ENCODE peak calls at places on chromosomes 1 and 21, in seven cellular contexts. P is GM12891, G is H1, B is HepG2, U is GM12878, X is K562, O is SK-N-SH. S is an unnamed sample.

GRCh38 chr1:201042663-201043461 is 19.3 kb upstream of the KIF21B start:
- DNase-seq in G (peak; percentile 72), B (peak; percentile 29), X (peak; percentile 78), O (peak; percentile 76), U (no peak), P (peak; percentile 67), S (peak; percentile 50)

GRCh38 chr1:155048449-155049334 is 2.4 kb upstream of the ADAM15 start:
- DNase-seq in P (no peak), G (no peak), B (no peak), O (no peak), U (no peak), X (no peak), S (no peak)

GRCh38 chr1:45493116-45493697 is 2.2 kb upstream of the TESK2 start:
- DNase-seq in O (peak; percentile 75), P (peak; percentile 33), X (peak; percentile 77), U (no peak), B (peak; percentile 55), G (peak; percentile 66), S (no peak)

GRCh38 chr1:203792491-203792890 is 2.9 kb upstream of the ZBED6 start:
- DNase-seq in X (no peak), O (no peak), G (no peak), P (no peak), B (no peak), U (no peak), S (no peak)

GRCh38 chr21:31416465-31416864 is 72.4 kb upstream of the TIAM1 start:
- DNase-seq in P (no peak), G (no peak), B (no peak), O (no peak), U (no peak), X (no peak), S (no peak)

GRCh38 chr1:232923739-232924386 is 26.5 kb upstream of the NTPCR start:
- DNase-seq in X (no peak), B (no peak), O (no peak), G (no peak), U (peak; percentile 39), P (no peak), S (no peak)

GRCh38 chr21:22764222-22764621 is 1766.0 kb downstream of the NCAM2 start:
- DNase-seq in P (no peak), B (no peak), G (no peak), X (no peak), O (no peak), U (no peak), S (no peak)

GRCh38 chr1:184664042-184664659 is 90.5 kb downstream of the EDEM3 start:
- DNase-seq in X (peak; percentile 74), P (peak; percentile 73), U (no peak), O (peak; percentile 83), B (peak; percentile 19), G (peak; percentile 94), S (peak; percentile 64)

GRCh38 chr1:241413974-241414373 is 57.0 kb upstream of the RGS7 start:
- DNase-seq in U (no peak), B (no peak), X (no peak), G (no peak), P (no peak), O (no peak), S (no peak)
- TF ChIP-seq TAF1 in U (no peak), B (no peak), X (no peak), G (no peak), P (no peak), O (no peak), S (no peak)

GRCh38 chr1:235878082-235878781 is 11.5 kb upstream of the LYST start:
- DNase-seq in P (no peak), U (no peak), O (no peak), X (no peak), B (no peak), G (no peak), S (no peak)
- TF ChIP-seq POLR2AphosphoS5 in P (no peak), U (no peak), O (no peak), X (no peak), B (no peak), G (no peak), S (no peak)

GRCh38 chr1:95311006-95311405 is 77.0 kb downstream of the RWDD3 start:
- DNase-seq in O (peak; percentile 37), B (no peak), X (no peak), G (no peak), U (no peak), P (no peak), S (no peak)

GRCh38 chr1:95308276-95308675 is 74.3 kb downstream of the RWDD3 start:
- DNase-seq in U (no peak), P (no peak), B (no peak), G (no peak), O (no peak), X (no peak), S (no peak)

GRCh38 chr1:95311762-95312161 is 77.8 kb downstream of the RWDD3 start:
- DNase-seq in G (no peak), B (no peak), X (no peak), O (no peak), U (no peak), P (no peak), S (no peak)

GRCh38 chr1:95312181-95312580 is 78.2 kb downstream of the RWDD3 start:
- DNase-seq in X (no peak), B (no peak), U (no peak), O (no peak), P (no peak), G (no peak), S (no peak)

DNA sequence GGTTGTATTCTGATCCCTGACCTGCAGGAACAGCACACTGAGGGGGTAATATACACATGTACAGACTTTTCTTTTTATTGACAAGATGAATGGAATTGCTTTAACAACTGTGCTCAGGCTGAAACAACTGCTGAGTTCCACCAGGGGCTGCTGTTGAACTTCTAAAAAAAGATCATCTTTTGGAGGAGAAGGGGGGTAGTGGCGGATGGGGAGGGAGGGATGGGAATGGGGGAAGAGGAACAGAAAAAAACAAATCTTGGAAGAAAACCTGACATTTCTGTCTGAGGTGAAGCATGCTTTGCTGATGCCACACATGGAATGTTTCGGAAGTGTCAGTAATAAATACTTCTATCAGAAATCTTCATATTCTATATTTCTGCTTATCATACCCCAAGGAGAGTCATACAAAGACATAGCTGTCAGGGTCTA is 75.0 kb downstream of the RWDD3 start:
- DNase-seq in B (peak; percentile 32), P (no peak), O (peak; percentile 73), G (no peak), U (no peak), X (peak; percentile 59), S (no peak)
- TF ChIP-seq TAF1 in B (no peak), P (no peak), O (no peak), G (no peak), U (no peak), X (no peak), S (no peak)

DNA sequence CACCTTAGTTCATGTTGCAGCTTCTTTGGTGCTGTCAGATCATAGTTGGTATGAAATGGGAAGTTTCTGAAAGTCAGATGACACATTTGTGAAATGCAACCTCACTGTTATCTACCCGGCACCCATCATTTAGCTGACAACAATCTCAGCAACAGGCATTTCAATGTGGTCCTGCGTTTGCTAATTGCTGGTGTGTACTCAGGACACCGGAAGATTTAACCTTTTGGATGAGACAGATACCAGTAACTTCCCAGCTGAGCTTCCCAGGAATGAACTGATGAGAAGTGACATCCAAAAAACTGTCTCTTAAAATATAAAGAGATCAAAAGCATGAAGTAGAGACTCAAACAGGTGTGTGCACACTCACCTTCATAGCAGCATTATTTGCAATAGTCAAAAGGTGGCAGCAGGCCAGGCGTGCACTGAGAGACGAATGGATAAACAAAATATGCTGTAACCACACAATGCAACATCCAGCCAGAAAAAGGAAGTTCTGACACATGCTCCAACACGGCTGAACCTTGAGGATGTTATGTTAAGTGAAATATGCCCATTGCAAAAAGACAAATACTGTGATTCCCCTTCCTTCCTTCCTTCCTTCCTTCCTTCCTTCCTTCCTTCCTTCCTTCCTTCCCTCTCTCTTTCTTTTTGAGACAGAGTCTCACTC is 7.9 kb upstream of the CLDN14 start:
- DNase-seq in G (no peak), O (no peak), X (no peak), P (no peak), U (no peak), B (no peak), S (no peak)
- TF ChIP-seq POLR2AphosphoS5 in G (no peak), O (no peak), X (no peak), P (no peak), U (no peak), B (no peak), S (no peak)

DNA sequence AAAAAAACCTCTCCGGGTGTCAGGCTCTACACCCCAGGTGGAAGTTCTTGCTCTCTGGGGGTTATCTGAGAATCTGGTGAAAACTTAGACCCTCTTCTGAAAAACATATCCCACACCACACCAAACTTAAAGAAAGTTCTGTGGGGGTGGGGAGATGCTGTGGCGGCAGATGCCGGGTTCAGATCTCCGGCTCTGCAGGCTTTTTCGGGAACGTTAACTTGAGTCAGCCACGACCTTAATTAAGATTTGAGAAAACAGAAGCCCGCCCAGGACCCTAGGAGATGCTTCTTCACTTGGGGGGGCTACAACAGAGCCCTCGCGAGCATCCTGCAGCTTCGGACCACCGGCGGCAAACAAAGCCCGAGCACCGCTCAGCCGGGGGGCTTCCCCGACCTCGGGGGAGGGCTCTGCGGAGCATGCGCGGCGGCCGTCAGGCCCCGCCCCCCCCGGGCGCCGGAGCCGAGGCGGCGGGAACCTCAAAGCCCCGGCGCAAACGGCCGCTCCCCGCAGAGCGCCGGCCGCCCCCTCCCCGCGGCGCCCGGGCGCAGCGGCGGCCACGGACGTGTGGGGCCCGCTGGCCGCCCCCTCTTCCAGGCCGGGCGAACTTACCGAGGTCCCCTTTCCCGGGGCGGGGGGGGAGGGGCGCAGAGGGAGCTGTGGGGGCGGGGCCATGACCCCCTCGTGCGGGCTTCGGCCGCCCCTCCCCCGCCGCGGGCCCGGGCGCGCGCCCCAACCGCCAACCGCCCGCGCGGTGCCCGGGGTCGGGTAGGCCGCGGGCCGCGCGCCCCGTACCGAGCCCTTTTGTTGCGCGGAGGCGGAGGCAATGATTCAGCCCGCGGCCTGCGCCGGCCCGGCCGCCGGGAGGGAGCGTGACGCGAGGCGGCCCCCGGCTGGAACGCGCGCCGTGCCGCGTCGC is 2.0 kb downstream of the RCC2 start:
- DNase-seq in P (peak; percentile 83), X (peak; percentile 74), B (no peak), G (peak; percentile 70), U (no peak), O (peak; percentile 96), S (peak; percentile 80)
- TF ChIP-seq TAF1 in P (no peak), X (peak; percentile 67), B (no peak), G (peak; percentile 32), U (no peak), O (peak; percentile 15), S (no peak)

S was measured in GM12892.